ENCODE peak calls at places on chromosomes 3 and 15, in four cellular contexts. One of them, this sample, is unnamed.

GRCh38 chr15:52576692-52577091 is 7.9 kb upstream of the ARPP19 start:
- DNase-seq in cardiac fibroblast: no peak
- DNase-seq in activated B cell treated with CpG ODN at 0.5 μM for 24 hours: no peak
- DNase-seq in fibroblast of the aortic adventitia: no peak
- DNase-seq in this sample: no peak

GRCh38 chr15:51869074-51869425 is 39.6 kb downstream of the TMOD3 start:
- DNase-seq in cardiac fibroblast: peak; percentile 69
- DNase-seq in activated B cell treated with CpG ODN at 0.5 μM for 24 hours: no peak
- DNase-seq in fibroblast of the aortic adventitia: peak; percentile 67
- DNase-seq in this sample: peak; percentile 3

GRCh38 chr3:183578179-183578578 is 22.7 kb upstream of the KLHL6 start:
- DNase-seq in fibroblast of the aortic adventitia: no peak
- DNase-seq in activated B cell treated with CpG ODN at 0.5 μM for 24 hours: no peak
- DNase-seq in cardiac fibroblast: no peak
- DNase-seq in this sample: no peak

GRCh38 chr15:39549912-39550311 is 31.0 kb upstream of the THBS1 start:
- DNase-seq in activated B cell treated with CpG ODN at 0.5 μM for 24 hours: no peak
- DNase-seq in fibroblast of the aortic adventitia: peak; percentile 69
- DNase-seq in cardiac fibroblast: peak; percentile 56
- DNase-seq in this sample: no peak

GRCh38 chr15:47473857-47474256 is 243.4 kb upstream of the SEMA6D start:
- DNase-seq in cardiac fibroblast: peak; percentile 94
- DNase-seq in activated B cell treated with CpG ODN at 0.5 μM for 24 hours: no peak
- DNase-seq in fibroblast of the aortic adventitia: peak; percentile 95
- DNase-seq in this sample: no peak

GRCh38 chr15:48396020-48396419 is 64.8 kb downstream of the DUT start:
- DNase-seq in cardiac fibroblast: no peak
- DNase-seq in activated B cell treated with CpG ODN at 0.5 μM for 24 hours: no peak
- DNase-seq in fibroblast of the aortic adventitia: no peak
- DNase-seq in this sample: no peak

GRCh38 chr3:10740954-10741353 is 75.1 kb upstream of the SLC6A11 start:
- DNase-seq in fibroblast of the aortic adventitia: no peak
- DNase-seq in cardiac fibroblast: no peak
- DNase-seq in activated B cell treated with CpG ODN at 0.5 μM for 24 hours: no peak
- DNase-seq in this sample: no peak

GRCh38 chr15:80455668-80456442 is 51.7 kb downstream of the ARNT2 start:
- DNase-seq in activated B cell treated with CpG ODN at 0.5 μM for 24 hours: peak; percentile 23
- DNase-seq in cardiac fibroblast: peak; percentile 97
- DNase-seq in fibroblast of the aortic adventitia: peak; percentile 98
- DNase-seq in this sample: peak; percentile 75

GRCh38 chr3:196517919-196518318 is 2.8 kb upstream of the SMCO1 start:
- DNase-seq in cardiac fibroblast: peak; percentile 39
- DNase-seq in activated B cell treated with CpG ODN at 0.5 μM for 24 hours: no peak
- DNase-seq in fibroblast of the aortic adventitia: peak; percentile 22
- DNase-seq in this sample: peak; percentile 36

GRCh38 chr15:65211157-65211982 is at the start of gene CILP:
- DNase-seq in fibroblast of the aortic adventitia: peak; percentile 22
- DNase-seq in activated B cell treated with CpG ODN at 0.5 μM for 24 hours: no peak
- DNase-seq in cardiac fibroblast: peak; percentile 54
- DNase-seq in this sample: no peak

GRCh38 chr3:45473841-45474240 is 85.5 kb downstream of the LARS2 start:
- DNase-seq in cardiac fibroblast: peak; percentile 87
- DNase-seq in fibroblast of the aortic adventitia: peak; percentile 82
- DNase-seq in activated B cell treated with CpG ODN at 0.5 μM for 24 hours: no peak
- DNase-seq in this sample: no peak

GRCh38 chr3:20683912-20684311 is 497.9 kb upstream of the SGO1 start:
- DNase-seq in cardiac fibroblast: peak; percentile 77
- DNase-seq in activated B cell treated with CpG ODN at 0.5 μM for 24 hours: no peak
- DNase-seq in fibroblast of the aortic adventitia: peak; percentile 82
- DNase-seq in this sample: no peak

GRCh38 chr3:71438904-71439303 is 144.6 kb downstream of the FOXP1 start:
- DNase-seq in fibroblast of the aortic adventitia: no peak
- DNase-seq in activated B cell treated with CpG ODN at 0.5 μM for 24 hours: no peak
- DNase-seq in cardiac fibroblast: no peak
- DNase-seq in this sample: no peak

GRCh38 chr3:71432044-71432970 is 151.2 kb downstream of the FOXP1 start:
- DNase-seq in cardiac fibroblast: no peak
- DNase-seq in activated B cell treated with CpG ODN at 0.5 μM for 24 hours: no peak
- DNase-seq in fibroblast of the aortic adventitia: no peak
- DNase-seq in this sample: no peak

GRCh38 chr3:71433631-71434030 is 149.9 kb downstream of the FOXP1 start:
- DNase-seq in activated B cell treated with CpG ODN at 0.5 μM for 24 hours: no peak
- DNase-seq in fibroblast of the aortic adventitia: no peak
- DNase-seq in cardiac fibroblast: no peak
- DNase-seq in this sample: no peak

GRCh38 chr3:71438004-71438685 is 145.4 kb downstream of the FOXP1 start:
- DNase-seq in fibroblast of the aortic adventitia: no peak
- DNase-seq in cardiac fibroblast: no peak
- DNase-seq in activated B cell treated with CpG ODN at 0.5 μM for 24 hours: no peak
- DNase-seq in this sample: no peak

GRCh38 chr3:71436337-71436736 is 147.2 kb downstream of the FOXP1 start:
- DNase-seq in fibroblast of the aortic adventitia: no peak
- DNase-seq in activated B cell treated with CpG ODN at 0.5 μM for 24 hours: no peak
- DNase-seq in cardiac fibroblast: no peak
- DNase-seq in this sample: no peak
- TF ChIP-seq CTCF in fibroblast of the aortic adventitia: no peak
- TF ChIP-seq CTCF in activated B cell treated with CpG ODN at 0.5 μM for 24 hours: no peak
- TF ChIP-seq CTCF in cardiac fibroblast: no peak
- TF ChIP-seq CTCF in this sample: no peak

GRCh38 chr3:78161736-78162135 is 1121.8 kb downstream of the ROBO2 start:
- DNase-seq in fibroblast of the aortic adventitia: no peak
- DNase-seq in cardiac fibroblast: no peak
- DNase-seq in activated B cell treated with CpG ODN at 0.5 μM for 24 hours: no peak
- DNase-seq in this sample: no peak

GRCh38 chr3:78163379-78163778 is 1123.5 kb downstream of the ROBO2 start:
- DNase-seq in cardiac fibroblast: no peak
- DNase-seq in activated B cell treated with CpG ODN at 0.5 μM for 24 hours: no peak
- DNase-seq in fibroblast of the aortic adventitia: no peak
- DNase-seq in this sample: no peak

GRCh38 chr3:78165876-78166275 is 1126.0 kb downstream of the ROBO2 start:
- DNase-seq in activated B cell treated with CpG ODN at 0.5 μM for 24 hours: no peak
- DNase-seq in cardiac fibroblast: no peak
- DNase-seq in fibroblast of the aortic adventitia: no peak
- DNase-seq in this sample: no peak
- TF ChIP-seq CTCF in activated B cell treated with CpG ODN at 0.5 μM for 24 hours: no peak
- TF ChIP-seq CTCF in cardiac fibroblast: peak; percentile 29
- TF ChIP-seq CTCF in fibroblast of the aortic adventitia: no peak
- TF ChIP-seq CTCF in this sample: no peak

GRCh38 chr3:13307041-13307440 is 113.1 kb downstream of the NUP210 start:
- DNase-seq in fibroblast of the aortic adventitia: no peak
- DNase-seq in activated B cell treated with CpG ODN at 0.5 μM for 24 hours: no peak
- DNase-seq in cardiac fibroblast: no peak
- DNase-seq in this sample: no peak
- TF ChIP-seq CTCF in fibroblast of the aortic adventitia: no peak
- TF ChIP-seq CTCF in activated B cell treated with CpG ODN at 0.5 μM for 24 hours: no peak
- TF ChIP-seq CTCF in cardiac fibroblast: no peak
- TF ChIP-seq CTCF in this sample: no peak

GRCh38 chr3:194315088-194315964 is 35.8 kb downstream of the CPN2 start:
- DNase-seq in activated B cell treated with CpG ODN at 0.5 μM for 24 hours: peak; percentile 86
- DNase-seq in cardiac fibroblast: peak; percentile 91
- DNase-seq in fibroblast of the aortic adventitia: peak; percentile 73
- DNase-seq in this sample: peak; percentile 98

GRCh38 chr3:194314669-194315068 is 36.5 kb downstream of the CPN2 start:
- DNase-seq in fibroblast of the aortic adventitia: no peak
- DNase-seq in activated B cell treated with CpG ODN at 0.5 μM for 24 hours: no peak
- DNase-seq in cardiac fibroblast: no peak
- DNase-seq in this sample: no peak

GRCh38 chr3:194318511-194319161 is 32.5 kb downstream of the CPN2 start:
- DNase-seq in fibroblast of the aortic adventitia: peak; percentile 32
- DNase-seq in cardiac fibroblast: no peak
- DNase-seq in activated B cell treated with CpG ODN at 0.5 μM for 24 hours: no peak
- DNase-seq in this sample: no peak

GRCh38 chr3:194315965-194316361 is 35.2 kb downstream of the CPN2 start:
- DNase-seq in activated B cell treated with CpG ODN at 0.5 μM for 24 hours: no peak
- DNase-seq in fibroblast of the aortic adventitia: peak; percentile 60
- DNase-seq in cardiac fibroblast: peak; percentile 67
- DNase-seq in this sample: no peak

GRCh38 chr3:194316918-194317317 is 34.2 kb downstream of the CPN2 start:
- DNase-seq in activated B cell treated with CpG ODN at 0.5 μM for 24 hours: no peak
- DNase-seq in cardiac fibroblast: no peak
- DNase-seq in fibroblast of the aortic adventitia: no peak
- DNase-seq in this sample: no peak
- TF ChIP-seq CTCF in activated B cell treated with CpG ODN at 0.5 μM for 24 hours: no peak
- TF ChIP-seq CTCF in cardiac fibroblast: no peak
- TF ChIP-seq CTCF in fibroblast of the aortic adventitia: no peak
- TF ChIP-seq CTCF in this sample: no peak

This sample was measured in Calu3.